ENCODE peak calls at places on chromosomes 4 and X, in five cellular contexts. N, B, X, A and G are unnamed samples.

GRCh38 chrX:40950546-40950945 is 134.7 kb upstream of the USP9X start:
- DNase-seq in X (no peak), B (no peak), N (no peak), A (no peak), G (no peak)

GRCh38 chr4:29277381-29277780 is 1442.8 kb upstream of the PCDH7 start:
- DNase-seq in A (no peak), N (peak; percentile 55), B (no peak), X (no peak), G (no peak)

GRCh38 chr4:64068096-64068495 is 341.2 kb downstream of the TECRL start:
- DNase-seq in A (no peak), B (no peak), X (peak; percentile 6), N (no peak), G (no peak)

GRCh38 chr4:169907705-169908104 is 118.5 kb downstream of the MFAP3L start:
- DNase-seq in B (no peak), N (no peak), X (no peak), A (no peak), G (no peak)

GRCh38 chrX:10387011-10387410 is 230.2 kb downstream of the CLCN4 start:
- DNase-seq in X (no peak), B (no peak), N (no peak), A (no peak), G (no peak)

GRCh38 chr4:61514991-61515390 is 314.9 kb downstream of the ADGRL3 start:
- DNase-seq in A (no peak), X (no peak), N (no peak), B (no peak), G (no peak)

GRCh38 chr4:123750044-123750443 is 353.4 kb downstream of the SPRY1 start:
- DNase-seq in N (peak; percentile 23), B (no peak), X (no peak), A (no peak), G (no peak)

GRCh38 chrX:131059231-131059630 is 1.1 kb downstream of the ARHGAP36 start:
- DNase-seq in A (no peak), B (no peak), N (no peak), X (no peak), G (no peak)

GRCh38 chrX:150364347-150365050 is 1.4 kb downstream of the MAMLD1 start:
- DNase-seq in B (no peak), X (peak; percentile 21), A (no peak), N (peak; percentile 44), G (no peak)

GRCh38 chrX:109344666-109345065 is 137.2 kb downstream of the GUCY2F start:
- DNase-seq in N (no peak), B (no peak), X (no peak), A (no peak), G (no peak)

GRCh38 chr4:38673109-38673978 is 9.3 kb downstream of the KLF3 start:
- DNase-seq in B (no peak), A (no peak), X (peak; percentile 69), N (peak; percentile 69), G (no peak)

GRCh38 chr4:10109995-10110670 is 6.5 kb downstream of the WDR1 start:
- DNase-seq in X (no peak), B (no peak), N (no peak), A (no peak), G (no peak)

GRCh38 chr4:15495621-15496020 is 25.9 kb downstream of the CC2D2A start:
- DNase-seq in A (no peak), N (no peak), B (no peak), X (no peak), G (no peak)

GRCh38 chr4:143215873-143216272 is 31.2 kb downstream of the USP38 start:
- DNase-seq in X (no peak), A (no peak), B (no peak), N (peak; percentile 31), G (no peak)

GRCh38 chr4:105281016-105281415 is 134.3 kb downstream of the TET2 start:
- DNase-seq in B (no peak), A (no peak), N (no peak), X (no peak), G (no peak)

GRCh38 chrX:46208225-46208854 is 336.9 kb downstream of the ZNF674 start:
- DNase-seq in A (no peak), N (peak; percentile 48), X (no peak), B (no peak), G (peak; percentile 1)

GRCh38 chr4:25345880-25346279 is 31.2 kb upstream of the ANAPC4 start:
- DNase-seq in A (no peak), B (no peak), N (no peak), X (no peak), G (no peak)

GRCh38 chr4:131426023-131426758 is 1722.9 kb upstream of the PCDH10 start:
- DNase-seq in B (no peak), N (no peak), X (no peak), A (no peak), G (no peak)

GRCh38 chr4:4837316-4837715 is 22.1 kb upstream of the MSX1 start:
- DNase-seq in A (no peak), X (no peak), N (no peak), B (no peak), G (no peak)